ENCODE peak calls at places on chromosomes 12 and 14, in ten cellular contexts. F is MCF 10A, C is A549, K is brain microvascular endothelial cell, B is WTC11, M is endothelial cell of umbilical vein, X is GM10248, I is cardiac fibroblast, R is astrocyte of the spinal cord, Q is pancreas. N is an unnamed sample.

GRCh38 chr12:103012884-103013283 is 55.4 kb downstream of the ASCL1 start:
- DNase-seq in Q (no peak), M (no peak), B (peak; percentile 39), I (no peak), X (no peak), F (no peak), C (no peak), K (no peak), R (no peak), N (no peak)

GRCh38 chr14:59695198-59695597 is 118.6 kb upstream of the CCDC175 start:
- DNase-seq in M (no peak), Q (no peak), X (no peak), I (no peak), B (no peak), C (no peak), R (peak; percentile 7), F (peak; percentile 75), K (no peak), N (no peak)

GRCh38 chr12:3296409-3296701 is 194.6 kb upstream of the PRMT8 start:
- DNase-seq in M (no peak), F (no peak), Q (peak; percentile 70), X (no peak), C (no peak), R (no peak), K (no peak), B (no peak), I (no peak), N (no peak)

GRCh38 chr12:47236109-47236714 is 156.5 kb upstream of the AMIGO2 start:
- DNase-seq in X (no peak), I (peak; percentile 88), Q (no peak), B (no peak), K (peak; percentile 70), R (peak; percentile 85), F (peak; percentile 92), C (no peak), M (no peak), N (no peak)

GRCh38 chr14:95504135-95505029 is 12.1 kb downstream of the SYNE3 start:
- DNase-seq in C (no peak), R (peak; percentile 60), M (peak; percentile 50), Q (no peak), K (peak; percentile 56), I (peak; percentile 81), X (peak; percentile 48), B (no peak), F (peak; percentile 56), N (no peak)

GRCh38 chr14:101132051-101132541 is 228.6 kb upstream of the RTL1 start:
- DNase-seq in C (no peak), R (no peak), B (no peak), Q (no peak), F (no peak), X (no peak), I (no peak), K (no peak), M (no peak), N (no peak)

GRCh38 chr14:59208224-59208814 is 19.9 kb downstream of the DAAM1 start:
- DNase-seq in B (no peak), M (no peak), F (peak; percentile 53), Q (no peak), K (peak; percentile 72), R (peak; percentile 52), C (no peak), I (peak; percentile 35), X (no peak), N (no peak)

GRCh38 chr14:32980178-32980886 is 41.7 kb downstream of the NPAS3 start:
- DNase-seq in M (no peak), X (no peak), K (no peak), F (no peak), C (no peak), Q (no peak), R (no peak), I (no peak), B (no peak), N (no peak)

GRCh38 chr12:82619644-82620043 is 67.1 kb upstream of the TMTC2 start:
- DNase-seq in C (no peak), I (no peak), F (no peak), Q (no peak), K (no peak), X (no peak), B (no peak), R (no peak), M (no peak), N (no peak)

DNA sequence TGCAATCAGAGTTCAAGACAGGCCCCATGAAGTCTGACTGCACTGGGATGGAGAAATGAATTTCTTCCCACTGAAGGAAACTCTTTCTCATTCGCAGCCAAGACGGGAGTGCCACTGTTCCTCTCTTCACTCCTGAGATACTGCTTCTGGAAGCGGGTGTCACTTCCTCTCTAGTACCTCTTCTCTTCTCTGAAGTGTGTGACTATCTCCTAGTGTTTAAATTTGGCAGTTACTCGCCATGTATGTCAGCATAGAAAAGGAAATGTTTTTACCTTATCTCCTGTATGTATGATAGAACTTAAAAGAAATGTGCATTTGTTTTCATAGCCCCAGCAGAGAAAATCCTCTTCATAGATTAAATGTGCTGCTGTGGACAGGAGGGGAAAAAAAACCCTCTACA is 215.3 kb downstream of the ANO6 start:
- DNase-seq in R (no peak), Q (no peak), M (no peak), X (no peak), F (no peak), K (no peak), I (peak; percentile 10), B (no peak), C (no peak), N (no peak)
- TF ChIP-seq CTCF in R (no peak), Q (no peak), M (no peak), X (peak; percentile 2), F (no peak), K (no peak), I (no peak), B (no peak), C (no peak), N (no peak)

GRCh38 chr14:38405851-38406630 is 150.1 kb upstream of the CLEC14A start:
- DNase-seq in F (no peak), Q (no peak), M (peak; percentile 54), B (peak; percentile 12), R (peak; percentile 34), X (no peak), I (peak; percentile 68), C (no peak), K (peak; percentile 1), N (no peak)
- TF ChIP-seq CTCF in F (no peak), Q (no peak), M (no peak), B (no peak), R (no peak), X (no peak), I (peak; percentile 14), C (no peak), K (no peak), N (no peak)

GRCh38 chr12:42385341-42385841 is 59.4 kb downstream of the PPHLN1 start:
- DNase-seq in I (no peak), Q (no peak), C (no peak), X (no peak), B (no peak), K (no peak), R (no peak), M (no peak), F (no peak), N (no peak)

GRCh38 chr12:42386310-42386709 is 60.3 kb downstream of the PPHLN1 start:
- DNase-seq in B (no peak), X (no peak), C (no peak), F (no peak), I (no peak), M (no peak), K (no peak), R (no peak), Q (no peak), N (no peak)

GRCh38 chr12:42380733-42381132 is 54.8 kb downstream of the PPHLN1 start:
- DNase-seq in Q (no peak), R (no peak), X (no peak), I (no peak), K (no peak), C (no peak), B (no peak), F (no peak), M (no peak), N (no peak)

DNA sequence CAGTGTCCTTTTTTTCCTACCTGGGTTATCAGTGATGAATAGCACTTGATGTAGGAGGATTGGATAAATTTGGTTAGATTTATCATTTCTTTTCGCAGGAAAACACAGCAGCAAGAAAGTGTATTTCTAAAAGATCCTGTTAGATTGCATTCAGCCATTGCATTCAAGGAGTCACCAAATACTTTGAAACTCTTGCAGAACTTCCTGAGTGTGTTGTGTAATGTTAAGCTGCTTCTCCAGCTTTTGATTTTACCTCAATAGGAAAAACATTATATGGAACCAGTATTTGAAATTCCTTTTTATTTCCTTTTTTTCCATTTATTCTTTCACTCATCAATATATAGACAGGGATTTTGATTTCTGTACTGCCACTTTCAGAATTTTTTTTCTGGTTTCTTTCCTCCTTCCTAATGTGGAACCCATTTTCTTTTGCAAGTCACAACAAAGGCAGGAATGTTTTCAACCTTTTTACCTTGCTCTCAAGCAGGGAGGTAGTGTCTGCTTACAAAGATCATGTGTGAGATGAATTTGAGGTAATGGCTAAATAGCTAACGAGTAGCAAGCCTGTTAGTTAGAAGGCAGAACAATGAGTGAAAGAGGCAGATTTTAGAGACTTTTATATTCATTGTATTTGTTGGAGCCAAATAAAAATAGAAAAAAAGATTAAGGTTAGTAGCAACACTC is 56.2 kb downstream of the PPHLN1 start:
- DNase-seq in X (no peak), M (no peak), F (peak; percentile 39), Q (no peak), R (no peak), I (peak; percentile 61), K (no peak), C (no peak), B (no peak), N (no peak)
- TF ChIP-seq CTCF in X (no peak), M (no peak), F (no peak), Q (no peak), R (no peak), I (no peak), K (no peak), C (no peak), B (no peak), N (no peak)

GRCh38 chr14:75673345-75673744 is 12.3 kb downstream of the TTLL5 start:
- DNase-seq in M (no peak), F (no peak), C (no peak), K (no peak), B (no peak), I (no peak), X (peak; percentile 31), R (no peak), Q (no peak), N (peak; percentile 15)

GRCh38 chr14:75672588-75673192 is 11.6 kb downstream of the TTLL5 start:
- DNase-seq in X (no peak), M (no peak), R (no peak), F (no peak), C (no peak), Q (no peak), K (no peak), I (no peak), B (no peak), N (no peak)

DNA sequence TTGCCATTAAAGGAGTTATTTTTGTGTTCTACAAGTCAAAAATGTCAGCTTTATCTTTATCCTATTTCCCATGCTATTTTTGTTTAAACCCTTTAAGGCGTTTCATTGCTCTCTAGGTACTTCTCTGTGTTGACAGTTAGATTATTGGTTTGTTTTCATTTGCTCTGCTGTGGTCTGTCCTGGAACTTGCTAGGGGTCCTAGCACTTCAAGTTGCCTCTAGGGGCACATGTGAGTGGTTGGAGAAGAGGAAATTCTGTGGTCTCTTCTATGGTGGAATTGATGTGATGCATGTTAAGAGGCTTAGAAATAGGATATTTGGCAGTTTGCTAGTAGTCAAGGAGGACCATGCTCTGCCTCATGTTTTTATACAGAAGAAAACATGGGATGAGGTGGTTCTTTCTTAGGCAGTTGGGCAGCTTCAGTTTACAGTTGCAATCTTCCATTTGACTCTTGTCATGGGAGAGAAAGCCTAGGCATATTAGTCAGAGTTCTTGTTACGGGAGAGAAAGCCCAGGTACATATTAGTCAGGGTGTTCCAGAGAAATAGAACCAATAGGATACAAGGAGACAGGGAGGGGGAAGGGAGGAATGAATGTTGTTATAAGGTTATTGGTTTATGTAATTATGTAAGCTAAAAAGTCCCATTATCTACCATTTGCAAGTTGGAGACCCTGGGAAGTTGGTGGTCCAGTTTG is 14.4 kb downstream of the TTLL5 start:
- DNase-seq in K (no peak), I (no peak), M (no peak), C (no peak), X (no peak), Q (no peak), B (no peak), R (no peak), F (peak; percentile 21), N (no peak)
- TF ChIP-seq CTCF in K (peak; percentile 59), I (no peak), M (no peak), C (no peak), X (no peak), Q (no peak), B (no peak), R (peak; percentile 39), F (no peak), N (peak; percentile 18)

N was measured in GM12864.